ENCODE peak calls at places on chromosomes 4 and X, in eight cellular contexts. K, L, H, Q, O, J, F and C are unnamed samples. For H3K4me1, the result is how much of the 10 kb centered on the place peaks cover.

GRCh38 chr4:38675167-38676121 is 11.4 kb downstream of the KLF3 start:
- DNase-seq in O (peak), F (peak), H (peak), K (peak), Q (peak), J (peak), L (peak), C (peak)

GRCh38 chr4:19748911-19749473 is 502.7 kb upstream of the SLIT2 start:
- DNase-seq in K (no peak), J (no peak), F (no peak), H (peak), O (peak), Q (no peak), L (no peak), C (no peak)

GRCh38 chr4:151561551-151562256 is 152.7 kb downstream of the FHIP1A start:
- DNase-seq in Q (no peak), J (no peak), K (no peak), O (peak), L (no peak), H (peak), F (no peak), C (no peak)

GRCh38 chrX:73400136-73400748 is 46.6 kb upstream of the CDX4 start:
- DNase-seq in O (no peak), H (peak), Q (no peak), F (no peak), K (no peak), L (peak), J (no peak), C (no peak)

GRCh38 chrX:84219551-84219950 is 31.6 kb upstream of the RPS6KA6 start:
- DNase-seq in J (no peak), K (no peak), F (no peak), L (no peak), Q (no peak), O (peak), H (no peak), C (no peak)

GRCh38 chr4:18390655-18391369 is 369.3 kb upstream of the LCORL start:
- DNase-seq in L (peak), K (peak), Q (no peak), H (no peak), O (peak), F (no peak), J (no peak), C (no peak)

GRCh38 chr4:168384437-168385141 is 66.0 kb upstream of the DDX60 start:
- DNase-seq in L (no peak), J (no peak), K (no peak), F (no peak), O (peak), Q (no peak), H (no peak), C (peak)

GRCh38 chrX:123648028-123648810 is 84.6 kb downstream of the THOC2 start:
- DNase-seq in J (no peak), H (peak), Q (peak), O (peak), F (no peak), L (peak), K (no peak), C (peak)

GRCh38 chr4:174236359-174236758 is 47.1 kb downstream of the FBXO8 start:
- DNase-seq in F (no peak), K (no peak), H (no peak), O (no peak), L (no peak), Q (no peak), J (no peak), C (no peak)

GRCh38 chr4:7904942-7905341 is 34.7 kb downstream of the AFAP1 start:
- DNase-seq in Q (no peak), H (no peak), J (no peak), L (no peak), K (no peak), F (no peak), O (peak), C (peak)

GRCh38 chr4:16844796-16845586 is 53.5 kb downstream of the LDB2 start:
- DNase-seq in L (no peak), Q (peak), H (no peak), O (no peak), J (no peak), K (no peak), F (no peak), C (no peak)

GRCh38 chr4:186593587-186593973 is 38.2 kb upstream of the MTNR1A start:
- DNase-seq in K (no peak), Q (no peak), F (no peak), H (no peak), J (no peak), L (no peak), O (no peak), C (no peak)

GRCh38 chrX:16957751-16958150 is 11.3 kb downstream of the REPS2 start:
- DNase-seq in O (no peak), K (no peak), Q (no peak), F (no peak), H (no peak), J (no peak), L (no peak), C (no peak)

GRCh38 chr4:15368906-15369305 is 58.9 kb upstream of the C1QTNF7 start:
- DNase-seq in H (peak), F (no peak), O (peak), J (no peak), L (no peak), K (no peak), Q (no peak), C (no peak)

GRCh38 chr4:7209699-7210098 is 17.4 kb downstream of the SORCS2 start:
- DNase-seq in J (no peak), O (peak), H (peak), F (no peak), L (no peak), Q (no peak), K (no peak), C (no peak)

GRCh38 chr4:46999584-46999983 is 6.2 kb upstream of the GABRA4 start:
- DNase-seq in O (peak), H (no peak), J (no peak), Q (no peak), L (no peak), K (no peak), F (no peak), C (no peak)

GRCh38 chr4:70392057-70392776 is 5.5 kb upstream of the OPRPN start:
- DNase-seq in H (no peak), J (no peak), Q (no peak), F (no peak), K (no peak), L (no peak), O (no peak), C (no peak)
- H3K4me1 ChIP-seq in H (under half), J (under half), Q (under half), F (under half), K (under half), L (under half), O (under half), C (under half)

DNA sequence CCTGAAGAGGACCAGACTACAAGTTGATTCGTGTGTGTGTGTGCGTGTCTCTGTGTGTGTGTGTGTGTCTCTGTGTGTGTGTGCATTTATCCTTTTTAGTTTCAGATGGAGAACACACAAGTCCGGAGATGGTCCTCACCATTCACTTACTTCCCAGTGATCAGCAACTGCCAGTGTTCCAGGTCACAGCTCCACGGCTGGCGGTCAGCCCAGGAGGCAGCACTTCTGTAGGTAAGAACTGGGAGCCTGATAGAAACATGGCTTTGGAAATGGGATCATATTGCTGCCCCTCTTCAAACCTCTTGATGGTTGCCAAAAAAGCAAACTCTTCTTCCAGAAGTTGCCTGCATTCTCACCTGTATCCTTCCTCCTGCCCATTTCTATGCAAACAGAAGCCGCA is 122.6 kb upstream of the ANXA3 start:
- DNase-seq in J (no peak), O (no peak), H (no peak), Q (no peak), F (no peak), L (no peak), K (no peak), C (no peak)
- TF ChIP-seq EZH2phosphoT487 in J (no peak), O (no peak), H (no peak), Q (no peak), F (no peak), L (no peak), K (no peak), C (no peak)

GRCh38 chr4:73206236-73206635 is 52.4 kb downstream of the ANKRD17 start:
- DNase-seq in Q (no peak), O (no peak), L (no peak), J (no peak), F (no peak), K (no peak), H (no peak), C (no peak)

GRCh38 chr4:73208376-73208775 is 50.2 kb downstream of the ANKRD17 start:
- DNase-seq in J (no peak), O (peak), F (no peak), Q (no peak), L (no peak), K (no peak), H (peak), C (no peak)

DNA sequence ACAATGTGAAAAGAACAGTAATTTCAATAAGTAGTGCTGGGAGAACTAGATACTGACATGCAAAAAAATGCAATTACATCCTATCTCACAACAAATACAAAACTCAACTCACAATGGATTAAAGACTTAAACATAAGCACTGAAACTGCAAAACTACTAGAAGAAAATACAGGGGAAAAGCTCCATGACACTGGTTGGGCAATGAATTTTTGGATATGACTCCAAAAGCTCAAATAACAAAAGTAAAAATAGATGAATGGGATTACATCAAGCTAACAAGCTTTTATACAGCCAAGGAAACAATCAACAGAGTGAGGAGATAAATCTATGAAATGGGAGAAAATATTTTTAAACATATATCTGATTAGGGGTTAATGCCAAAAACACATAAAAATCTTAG is 53.1 kb downstream of the ANKRD17 start:
- DNase-seq in Q (no peak), J (no peak), K (no peak), H (no peak), L (no peak), O (no peak), F (no peak), C (no peak)
- H3K4me2 ChIP-seq in Q (no peak), J (no peak), K (no peak), H (no peak), L (no peak), O (no peak), F (no peak), C (no peak)

DNA sequence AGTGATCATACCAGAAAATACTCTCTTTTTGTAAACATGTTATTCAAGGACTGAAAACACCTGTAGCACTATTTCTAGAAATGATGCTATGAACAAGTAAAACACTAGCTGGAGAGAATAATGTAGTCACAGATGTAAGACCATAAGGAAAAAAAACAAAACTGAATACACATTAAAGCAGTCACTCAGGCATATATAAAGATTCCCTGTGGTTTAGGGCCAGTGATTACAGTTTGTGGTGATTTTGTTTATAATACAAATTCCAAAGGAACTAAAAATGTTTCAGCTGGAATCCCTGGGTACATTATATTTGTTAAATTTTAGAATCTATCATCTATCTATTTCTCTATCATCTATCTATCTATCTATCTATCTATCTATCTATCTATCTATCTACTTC is 777.8 kb upstream of the FRG1 start:
- DNase-seq in J (no peak), Q (no peak), L (no peak), O (no peak), K (no peak), F (no peak), H (no peak), C (no peak)
- H3K4me1 ChIP-seq in J (under half), Q (half or more), L (half or more), O (under half), K (under half), F (under half), H (under half), C (under half)